ENCODE peak calls at places on chromosome 15, in eight cellular contexts. H, I, L, K, F, X, G and C are unnamed samples.

GRCh38 chr15:57591822-57592367 is at the start of gene MYZAP:
- DNase-seq in H (no peak), F (no peak), K (peak), I (no peak), L (no peak), X (no peak), G (peak), C (peak)

GRCh38 chr15:63045438-63046278 is 3.1 kb downstream of the TPM1 start:
- DNase-seq in G (peak), X (no peak), I (no peak), H (no peak), K (no peak), F (no peak), L (no peak), C (peak)

GRCh38 chr15:41104234-41104633 is 11.8 kb downstream of the INO80 start:
- DNase-seq in G (peak), X (no peak), I (no peak), F (no peak), H (peak), L (no peak), K (no peak), C (peak)

GRCh38 chr15:89671687-89672086 is 7.5 kb downstream of the PLIN1 start:
- DNase-seq in L (no peak), X (no peak), F (no peak), H (no peak), K (no peak), I (no peak), G (no peak), C (no peak)

GRCh38 chr15:25238126-25238525 is 200.7 kb downstream of the UBE3A start:
- DNase-seq in F (peak), H (no peak), K (no peak), X (no peak), I (no peak), L (no peak), G (no peak), C (no peak)

GRCh38 chr15:50880221-50880620 is 28.3 kb upstream of the AP4E1 start:
- DNase-seq in L (no peak), G (peak), H (no peak), I (no peak), X (no peak), F (no peak), K (no peak), C (no peak)

GRCh38 chr15:66803182-66803729 is 101.2 kb downstream of the SMAD6 start:
- DNase-seq in H (peak), X (no peak), F (no peak), K (no peak), I (no peak), G (peak), L (peak), C (peak)

GRCh38 chr15:82933576-82933975 is 18.9 kb downstream of the HOMER2 start:
- DNase-seq in G (no peak), F (no peak), X (no peak), I (no peak), L (no peak), H (no peak), K (no peak), C (no peak)

GRCh38 chr15:100818927-100819326 is 60.7 kb upstream of the ALDH1A3 start:
- DNase-seq in X (no peak), L (no peak), G (peak), I (no peak), F (no peak), K (no peak), H (peak), C (no peak)

GRCh38 chr15:44535509-44536297 is 1.2 kb upstream of the EIF3J start:
- DNase-seq in F (no peak), I (peak), L (no peak), G (no peak), K (no peak), H (no peak), X (no peak), C (peak)

GRCh38 chr15:88255496-88256171 is 905 bp downstream of the NTRK3 start:
- DNase-seq in X (no peak), K (peak), H (peak), F (peak), G (peak), L (no peak), I (no peak), C (peak)